ENCODE peak calls at places on chromosome 14, in four cellular contexts. One of them, this sample, is unnamed.

GRCh38 chr14:82905762-82906161 is 1372.1 kb upstream of the SEL1L start:
- DNase-seq in CD8-positive, alpha-beta memory T cell: no peak
- DNase-seq in Peyer's patch: no peak
- DNase-seq in transverse colon: no peak
- DNase-seq in this sample: no peak

GRCh38 chr14:20631023-20631820 is 10.3 kb downstream of the OR6S1 start:
- DNase-seq in transverse colon: peak; percentile 37
- DNase-seq in CD8-positive, alpha-beta memory T cell: peak; percentile 60
- DNase-seq in Peyer's patch: no peak
- DNase-seq in this sample: no peak

GRCh38 chr14:31895206-31895605 is 181.9 kb upstream of the ARHGAP5 start:
- DNase-seq in transverse colon: no peak
- DNase-seq in Peyer's patch: no peak
- DNase-seq in CD8-positive, alpha-beta memory T cell: no peak
- DNase-seq in this sample: no peak

GRCh38 chr14:102221026-102221425 is 81.3 kb downstream of the WDR20 start:
- DNase-seq in Peyer's patch: no peak
- DNase-seq in CD8-positive, alpha-beta memory T cell: no peak
- DNase-seq in transverse colon: no peak
- DNase-seq in this sample: no peak

GRCh38 chr14:51328089-51328941 is 88.3 kb downstream of the TMX1 start:
- DNase-seq in CD8-positive, alpha-beta memory T cell: no peak
- DNase-seq in Peyer's patch: no peak
- DNase-seq in transverse colon: no peak
- DNase-seq in this sample: no peak

GRCh38 chr14:90698379-90698869 is 117.8 kb downstream of the TTC7B start:
- DNase-seq in CD8-positive, alpha-beta memory T cell: no peak
- DNase-seq in Peyer's patch: no peak
- DNase-seq in transverse colon: peak; percentile 31
- DNase-seq in this sample: no peak

GRCh38 chr14:71711619-71712018 is 220.6 kb upstream of the RGS6 start:
- DNase-seq in transverse colon: no peak
- DNase-seq in CD8-positive, alpha-beta memory T cell: no peak
- DNase-seq in Peyer's patch: no peak
- DNase-seq in this sample: no peak

GRCh38 chr14:68181395-68182326 is 362.1 kb downstream of the RAD51B start:
- DNase-seq in transverse colon: no peak
- DNase-seq in CD8-positive, alpha-beta memory T cell: no peak
- DNase-seq in Peyer's patch: no peak
- DNase-seq in this sample: no peak

GRCh38 chr14:77044776-77045569 is 16.5 kb upstream of the IRF2BPL start:
- DNase-seq in CD8-positive, alpha-beta memory T cell: no peak
- DNase-seq in Peyer's patch: no peak
- DNase-seq in transverse colon: peak; percentile 62
- DNase-seq in this sample: no peak

GRCh38 chr14:100108840-100109593 is 43.8 kb downstream of the EVL start:
- DNase-seq in transverse colon: no peak
- DNase-seq in CD8-positive, alpha-beta memory T cell: no peak
- DNase-seq in Peyer's patch: no peak
- DNase-seq in this sample: no peak

GRCh38 chr14:36515896-36516718 is 3.9 kb downstream of the NKX2-1 start:
- DNase-seq in Peyer's patch: no peak
- DNase-seq in transverse colon: no peak
- DNase-seq in CD8-positive, alpha-beta memory T cell: no peak
- DNase-seq in this sample: no peak

GRCh38 chr14:61923348-61923747 is 161.1 kb downstream of the SNAPC1 start:
- DNase-seq in CD8-positive, alpha-beta memory T cell: no peak
- DNase-seq in Peyer's patch: no peak
- DNase-seq in transverse colon: no peak
- DNase-seq in this sample: no peak

GRCh38 chr14:94036328-94037167 is 10.4 kb downstream of the OTUB2 start:
- DNase-seq in CD8-positive, alpha-beta memory T cell: peak; percentile 60
- DNase-seq in Peyer's patch: peak; percentile 80
- DNase-seq in transverse colon: peak; percentile 81
- DNase-seq in this sample: peak; percentile 48

GRCh38 chr14:26596722-26597030 is 1.2 kb downstream of the NOVA1 start:
- DNase-seq in Peyer's patch: no peak
- DNase-seq in transverse colon: peak; percentile 9
- DNase-seq in CD8-positive, alpha-beta memory T cell: no peak
- DNase-seq in this sample: no peak
- H3K9me3 ChIP-seq in Peyer's patch: no peaks in the 10 kb centered on the region
- H3K9me3 ChIP-seq in transverse colon: no peaks in the 10 kb centered on the region
- H3K9me3 ChIP-seq in CD8-positive, alpha-beta memory T cell: no peaks in the 10 kb centered on the region
- H3K9me3 ChIP-seq in this sample: no peaks in the 10 kb centered on the region

GRCh38 chr14:26722258-26722657 is 124.4 kb upstream of the NOVA1 start:
- DNase-seq in transverse colon: no peak
- DNase-seq in Peyer's patch: no peak
- DNase-seq in CD8-positive, alpha-beta memory T cell: no peak
- DNase-seq in this sample: no peak
- H3K9me3 ChIP-seq in transverse colon: no peaks in the 10 kb centered on the region
- H3K9me3 ChIP-seq in Peyer's patch: no peaks in the 10 kb centered on the region
- H3K9me3 ChIP-seq in CD8-positive, alpha-beta memory T cell: no peaks in the 10 kb centered on the region
- H3K9me3 ChIP-seq in this sample: no peaks in the 10 kb centered on the region

DNA sequence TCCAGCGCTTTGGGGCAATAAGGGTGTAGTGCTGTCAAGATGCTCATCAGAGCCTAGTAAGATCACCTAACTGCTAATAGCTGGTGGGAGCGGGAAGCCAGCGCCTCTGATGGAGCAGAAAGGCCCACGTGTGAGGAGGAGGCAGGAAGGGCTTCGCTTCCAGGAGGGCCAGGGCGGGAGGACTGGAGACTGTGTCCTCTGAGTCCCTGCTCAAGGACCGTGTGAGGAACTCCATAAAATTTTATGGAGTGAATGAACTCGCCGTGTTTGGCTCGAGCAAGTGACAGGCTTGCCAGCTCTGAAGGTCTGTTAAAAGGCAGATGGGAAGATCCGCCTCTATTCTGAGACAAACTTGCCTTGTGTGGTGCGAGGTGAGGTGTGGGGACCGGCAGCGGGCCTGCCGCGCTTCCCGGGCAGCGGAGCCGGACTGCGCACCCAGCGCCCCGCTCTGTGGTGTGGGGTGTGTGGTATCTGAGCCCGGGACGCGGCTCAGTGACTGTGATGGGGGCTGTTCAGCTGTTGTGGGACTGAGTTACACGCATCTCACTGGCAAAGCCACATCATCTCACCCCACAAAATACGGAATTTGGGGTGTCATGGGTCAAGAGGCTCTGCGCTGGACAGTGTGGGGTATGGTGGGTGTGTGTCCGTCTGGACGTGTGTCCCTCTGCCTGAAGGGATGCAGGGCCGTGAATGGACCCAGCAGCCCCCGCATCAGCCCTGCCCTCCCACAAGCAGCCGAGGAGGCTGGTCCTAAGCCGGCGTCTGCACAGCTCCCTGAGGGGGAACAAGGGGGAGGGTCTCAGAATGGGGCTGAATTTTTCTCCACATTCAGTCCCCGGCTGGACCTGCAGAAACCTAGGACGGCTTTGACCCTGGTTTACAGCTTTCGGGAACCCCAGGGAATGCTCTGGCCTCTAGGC is 157.0 kb upstream of the C14orf180 start:
- DNase-seq in transverse colon: no peak
- DNase-seq in Peyer's patch: peak; percentile 28
- DNase-seq in CD8-positive, alpha-beta memory T cell: no peak
- DNase-seq in this sample: no peak
- H3K9me3 ChIP-seq in transverse colon: no peaks in the 10 kb centered on the region
- H3K9me3 ChIP-seq in Peyer's patch: no peaks in the 10 kb centered on the region
- H3K9me3 ChIP-seq in CD8-positive, alpha-beta memory T cell: no peaks in the 10 kb centered on the region
- H3K9me3 ChIP-seq in this sample: no peaks in the 10 kb centered on the region

DNA sequence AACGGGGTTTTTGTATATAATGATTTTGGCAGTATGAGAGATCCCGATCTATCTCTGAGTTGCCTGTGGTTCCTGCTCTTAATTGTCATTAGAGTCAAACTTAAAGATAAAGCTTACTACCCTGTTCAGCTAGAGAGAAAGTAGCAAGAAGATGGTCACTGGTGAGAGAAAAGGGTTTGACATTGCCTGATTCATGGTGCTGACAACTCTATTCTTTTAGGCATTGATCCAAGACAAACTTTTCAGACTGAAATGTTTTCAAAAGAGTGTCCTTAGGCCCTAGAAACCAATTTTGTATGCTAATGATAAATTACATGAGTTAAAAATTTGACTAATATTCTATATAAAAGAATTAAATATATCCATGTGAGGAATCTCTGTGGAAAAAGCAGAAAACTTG is 35.1 kb downstream of the PELI2 start:
- DNase-seq in transverse colon: no peak
- DNase-seq in Peyer's patch: no peak
- DNase-seq in CD8-positive, alpha-beta memory T cell: no peak
- DNase-seq in this sample: no peak
- H3K9me3 ChIP-seq in transverse colon: no peaks in the 10 kb centered on the region
- H3K9me3 ChIP-seq in Peyer's patch: no peaks in the 10 kb centered on the region
- H3K9me3 ChIP-seq in CD8-positive, alpha-beta memory T cell: no peaks in the 10 kb centered on the region
- H3K9me3 ChIP-seq in this sample: no peaks in the 10 kb centered on the region

GRCh38 chr14:28926091-28926490 is 159.5 kb downstream of the FOXG1 start:
- DNase-seq in Peyer's patch: no peak
- DNase-seq in transverse colon: no peak
- DNase-seq in CD8-positive, alpha-beta memory T cell: no peak
- DNase-seq in this sample: no peak
- H3K9me3 ChIP-seq in Peyer's patch: no peaks in the 10 kb centered on the region
- H3K9me3 ChIP-seq in transverse colon: no peaks in the 10 kb centered on the region
- H3K9me3 ChIP-seq in CD8-positive, alpha-beta memory T cell: no peaks in the 10 kb centered on the region
- H3K9me3 ChIP-seq in this sample: no peaks in the 10 kb centered on the region

DNA sequence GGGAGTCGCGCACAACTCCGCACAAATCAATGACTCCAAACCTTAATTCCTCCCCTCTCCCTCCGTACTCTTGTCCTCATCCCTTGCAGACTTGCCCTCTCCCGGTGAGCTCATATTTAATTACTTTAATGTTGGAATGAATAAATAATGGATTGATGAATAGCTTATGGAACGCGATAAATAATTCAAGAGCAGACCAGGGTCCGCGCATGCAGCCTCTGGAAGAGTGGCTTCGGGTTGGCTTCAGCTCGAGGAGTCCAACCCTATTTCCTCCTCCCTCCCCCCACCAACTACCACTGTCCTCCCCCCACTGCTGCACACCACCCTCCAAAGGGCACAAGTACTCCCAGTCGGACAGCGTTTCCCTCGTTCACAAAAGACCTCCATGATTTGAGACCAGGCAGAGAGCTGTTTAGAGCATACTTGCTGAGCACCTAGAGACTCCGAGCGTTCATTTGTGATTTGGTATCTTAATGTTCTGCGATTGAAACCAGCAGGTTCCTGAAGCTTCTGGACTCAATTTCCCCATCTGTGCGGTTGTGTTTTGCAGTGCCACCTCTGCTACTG is 621 bp upstream of the SIX1 start:
- DNase-seq in transverse colon: no peak
- DNase-seq in CD8-positive, alpha-beta memory T cell: no peak
- DNase-seq in Peyer's patch: no peak
- DNase-seq in this sample: no peak
- H3K9me3 ChIP-seq in transverse colon: no peaks in the 10 kb centered on the region
- H3K9me3 ChIP-seq in CD8-positive, alpha-beta memory T cell: no peaks in the 10 kb centered on the region
- H3K9me3 ChIP-seq in Peyer's patch: no peaks in the 10 kb centered on the region
- H3K9me3 ChIP-seq in this sample: no peaks in the 10 kb centered on the region

GRCh38 chr14:106642090-106642489 is 1115.7 kb downstream of the TMEM121 start:
- DNase-seq in CD8-positive, alpha-beta memory T cell: no peak
- DNase-seq in Peyer's patch: no peak
- DNase-seq in transverse colon: no peak
- DNase-seq in this sample: no peak
- H3K9me3 ChIP-seq in CD8-positive, alpha-beta memory T cell: no peaks in the 10 kb centered on the region
- H3K9me3 ChIP-seq in Peyer's patch: no peaks in the 10 kb centered on the region
- H3K9me3 ChIP-seq in transverse colon: no peaks in the 10 kb centered on the region
- H3K9me3 ChIP-seq in this sample: no peaks in the 10 kb centered on the region

DNA sequence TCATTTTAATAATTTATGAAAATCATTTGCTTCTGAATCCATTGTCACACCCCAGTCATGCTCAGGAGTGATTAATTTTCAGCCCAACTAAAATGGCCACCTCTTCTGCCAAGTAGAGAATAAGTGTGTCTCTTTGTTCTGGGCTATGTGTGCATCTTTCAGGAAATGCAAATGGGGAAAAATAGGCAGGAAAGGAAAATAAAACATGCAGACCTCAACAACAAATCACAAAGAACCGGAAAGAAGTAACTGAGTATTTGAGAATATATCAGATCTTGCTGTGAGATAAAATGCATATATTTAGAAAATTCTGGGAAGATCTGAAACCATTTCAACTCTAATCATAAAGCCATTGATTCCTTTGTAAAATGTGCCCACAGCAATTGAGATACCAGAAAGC is 763.9 kb downstream of the GALC start:
- DNase-seq in Peyer's patch: no peak
- DNase-seq in CD8-positive, alpha-beta memory T cell: no peak
- DNase-seq in transverse colon: no peak
- DNase-seq in this sample: no peak
- H3K9me3 ChIP-seq in Peyer's patch: no peaks in the 10 kb centered on the region
- H3K9me3 ChIP-seq in CD8-positive, alpha-beta memory T cell: no peaks in the 10 kb centered on the region
- H3K9me3 ChIP-seq in transverse colon: no peaks in the 10 kb centered on the region
- H3K9me3 ChIP-seq in this sample: no peaks in the 10 kb centered on the region

DNA sequence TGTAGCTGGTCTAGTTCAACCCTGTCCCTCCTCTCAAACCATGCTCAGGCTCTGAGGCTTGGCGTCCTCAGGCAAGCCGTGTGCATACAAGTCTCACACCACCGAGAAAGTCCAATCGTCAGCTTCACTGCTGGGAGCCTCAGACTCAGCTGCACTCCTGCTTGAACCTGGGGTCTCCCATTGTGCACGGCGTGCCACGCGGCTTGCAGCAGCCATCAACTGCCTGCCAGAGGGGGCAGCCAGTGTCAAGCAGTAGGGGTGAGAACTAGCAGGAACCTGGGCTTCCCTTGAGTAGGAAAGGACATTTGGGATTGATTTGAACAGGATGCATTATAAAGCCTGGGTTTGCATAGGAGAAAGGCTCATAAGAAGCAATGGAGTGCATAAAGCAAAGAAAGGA is 1064.5 kb downstream of the BCL11B start:
- DNase-seq in transverse colon: no peak
- DNase-seq in Peyer's patch: no peak
- DNase-seq in CD8-positive, alpha-beta memory T cell: no peak
- DNase-seq in this sample: no peak
- H3K9me3 ChIP-seq in transverse colon: no peaks in the 10 kb centered on the region
- H3K9me3 ChIP-seq in Peyer's patch: no peaks in the 10 kb centered on the region
- H3K9me3 ChIP-seq in CD8-positive, alpha-beta memory T cell: no peaks in the 10 kb centered on the region
- H3K9me3 ChIP-seq in this sample: no peaks in the 10 kb centered on the region

This sample was measured in T-helper 17 cell.